ENCODE peak calls at places on chromosome 5, in eight cellular contexts. A is ovary, R is gastrocnemius medialis, O is A549, K is lower leg skin, J is transverse colon, U is adrenal gland, F is body of pancreas. G is an unnamed sample.

GRCh38 chr5:148768801-148769415 is 57.5 kb upstream of the ADRB2 start:
- DNase-seq in O (no peak), F (no peak), A (no peak), R (no peak), U (no peak), J (no peak), K (no peak), G (no peak)

GRCh38 chr5:37543216-37543615 is 164.1 kb downstream of the WDR70 start:
- DNase-seq in J (no peak), K (no peak), F (no peak), A (no peak), U (no peak), O (no peak), R (no peak), G (no peak)

GRCh38 chr5:41649659-41650058 is 139.3 kb upstream of the PLCXD3 start:
- DNase-seq in J (no peak), K (no peak), A (no peak), R (no peak), F (no peak), U (no peak), O (no peak), G (no peak)

GRCh38 chr5:176995122-176995490 is 11.5 kb downstream of the UIMC1 start:
- DNase-seq in J (no peak), A (no peak), R (no peak), F (no peak), U (no peak), O (no peak), K (no peak), G (no peak)

GRCh38 chr5:69049151-69049550 is 44.7 kb upstream of the SLC30A5 start:
- DNase-seq in K (no peak), R (no peak), O (no peak), J (no peak), F (no peak), A (no peak), U (no peak), G (no peak)

GRCh38 chr5:32174011-32174866 is at the start of gene GOLPH3:
- DNase-seq in J (peak), K (peak), A (peak), F (peak), R (peak), O (peak), U (peak), G (no peak)

GRCh38 chr5:175821790-175822211 is 49.6 kb upstream of the CPLX2 start:
- DNase-seq in A (no peak), O (peak), K (no peak), J (no peak), F (no peak), R (no peak), U (no peak), G (no peak)

GRCh38 chr5:95283761-95284511 is 958 bp downstream of the MCTP1 start:
- DNase-seq in U (peak), R (no peak), J (peak), A (no peak), K (no peak), O (peak), F (peak), G (no peak)

GRCh38 chr5:177509991-177510566 is 453 bp upstream of the DOK3 start:
- DNase-seq in O (no peak), U (no peak), K (no peak), A (no peak), F (no peak), J (no peak), R (no peak), G (no peak)

GRCh38 chr5:37918420-37918819 is 78.6 kb upstream of the GDNF start:
- DNase-seq in K (no peak), J (no peak), O (no peak), U (no peak), F (peak), A (peak), R (no peak), G (no peak)

GRCh38 chr5:10793785-10794184 is 32.8 kb upstream of the DAP start:
- DNase-seq in R (no peak), J (no peak), F (no peak), U (no peak), K (no peak), A (no peak), O (no peak), G (no peak)
- TF ChIP-seq CTCF in R (no peak), J (no peak), F (no peak), U (no peak), K (no peak), A (no peak), O (no peak), G (no peak)

GRCh38 chr5:138506370-138507113 is 36.5 kb downstream of the ETF1 start:
- DNase-seq in U (no peak), F (no peak), R (no peak), A (no peak), K (peak), J (no peak), O (no peak), G (no peak)
- TF ChIP-seq POLR2A in U (no peak), F (no peak), R (no peak), A (no peak), K (no peak), J (no peak), O (no peak), G (no peak)

DNA sequence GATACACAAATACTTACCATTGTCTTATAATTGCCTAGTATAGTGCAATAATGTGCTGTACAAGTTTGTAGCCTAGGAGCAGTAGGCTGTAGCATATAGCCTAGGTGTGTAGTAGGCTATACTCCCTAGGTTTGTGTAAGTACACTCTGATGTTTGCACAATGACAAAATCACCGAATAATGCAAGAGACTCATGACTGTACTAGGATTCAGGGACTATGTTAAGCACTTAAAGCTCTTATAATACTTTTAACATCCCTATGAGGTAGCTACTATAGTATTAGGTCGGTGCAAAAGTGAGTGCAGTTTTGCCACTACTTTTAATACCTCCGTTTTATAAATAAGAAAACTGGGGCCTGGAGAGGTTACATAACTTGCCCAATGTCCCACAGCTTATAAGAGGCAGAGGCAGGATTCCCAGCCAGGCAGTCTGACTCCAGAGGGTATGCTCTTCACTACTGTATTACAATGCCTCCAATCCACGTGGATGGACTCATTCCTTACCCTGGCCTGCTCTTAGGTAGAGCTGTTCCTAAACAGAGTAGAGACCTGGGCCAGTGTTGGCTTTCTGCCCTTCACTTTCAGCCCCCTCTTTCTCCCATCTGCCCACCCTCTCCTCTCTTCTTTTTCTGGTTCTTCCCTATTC is 113.9 kb downstream of the CARTPT start:
- DNase-seq in K (no peak), R (no peak), U (no peak), O (no peak), F (no peak), J (no peak), A (no peak), G (no peak)
- TF ChIP-seq CTCF in K (no peak), R (no peak), U (no peak), O (no peak), F (no peak), J (no peak), A (no peak), G (no peak)

GRCh38 chr5:151585970-151586369 is 5.2 kb downstream of the FAT2 start:
- DNase-seq in U (peak), O (no peak), J (no peak), F (no peak), R (peak), K (peak), A (no peak), G (no peak)
- TF ChIP-seq POLR2A in U (no peak), O (no peak), J (no peak), F (no peak), R (no peak), K (no peak), A (no peak), G (no peak)

GRCh38 chr5:27784317-27784716 is 745.9 kb upstream of the CDH9 start:
- DNase-seq in F (no peak), O (no peak), A (no peak), K (no peak), J (no peak), U (no peak), R (no peak), G (no peak)

DNA sequence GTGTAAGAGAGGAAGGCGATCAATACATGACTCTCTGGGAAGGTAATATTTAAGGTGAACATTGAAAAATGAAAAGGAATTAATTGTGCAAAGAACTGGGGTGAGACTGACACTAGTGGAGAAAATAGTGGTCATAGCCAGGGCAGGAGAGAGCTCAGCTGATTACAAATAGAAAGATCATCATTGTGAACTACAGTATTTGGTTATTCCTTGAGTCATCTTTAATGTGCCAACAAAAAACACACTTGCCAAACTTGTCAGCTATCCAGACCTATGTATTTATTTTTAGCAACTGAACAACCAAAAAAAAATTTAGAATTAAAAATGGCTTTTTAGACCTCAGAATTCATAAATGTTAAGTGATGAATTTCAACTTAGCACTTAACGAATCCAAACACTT is 749.8 kb upstream of the CDH9 start:
- DNase-seq in A (no peak), R (no peak), U (no peak), O (no peak), K (no peak), F (no peak), J (no peak), G (no peak)
- TF ChIP-seq CTCF in A (no peak), R (no peak), U (no peak), O (no peak), K (no peak), F (no peak), J (no peak), G (no peak)

GRCh38 chr5:10634056-10634455 is 70.2 kb downstream of the ANKRD33B start:
- DNase-seq in A (no peak), F (no peak), O (no peak), U (no peak), K (no peak), R (no peak), J (no peak), G (no peak)

GRCh38 chr5:10630126-10630525 is 66.3 kb downstream of the ANKRD33B start:
- DNase-seq in U (no peak), J (no peak), F (no peak), K (no peak), O (no peak), A (no peak), R (no peak), G (no peak)

GRCh38 chr5:10633271-10634049 is 69.6 kb downstream of the ANKRD33B start:
- DNase-seq in O (no peak), J (no peak), K (peak), F (no peak), R (no peak), U (no peak), A (no peak), G (no peak)

GRCh38 chr5:10631597-10631996 is 67.7 kb downstream of the ANKRD33B start:
- DNase-seq in J (no peak), U (no peak), R (no peak), O (no peak), K (no peak), A (no peak), F (no peak), G (no peak)

GRCh38 chr5:10632110-10632903 is 68.4 kb downstream of the ANKRD33B start:
- DNase-seq in O (no peak), R (no peak), F (no peak), U (no peak), K (peak), J (peak), A (no peak), G (no peak)
- TF ChIP-seq POLR2A in O (no peak), R (no peak), F (no peak), U (no peak), K (no peak), J (no peak), A (no peak), G (no peak)

GRCh38 chr5:116358911-116359418 is 215.7 kb downstream of the SEMA6A start:
- DNase-seq in K (no peak), U (no peak), A (no peak), R (no peak), J (no peak), O (no peak), F (no peak), G (no peak)

GRCh38 chr5:116360008-116360853 is 214.4 kb downstream of the SEMA6A start:
- DNase-seq in K (no peak), F (no peak), U (no peak), J (peak), O (no peak), A (peak), R (peak), G (no peak)

GRCh38 chr5:116361979-116362577 is 212.5 kb downstream of the SEMA6A start:
- DNase-seq in U (no peak), F (no peak), J (no peak), A (no peak), R (no peak), O (no peak), K (no peak), G (no peak)

GRCh38 chr5:116359575-116359974 is 215.0 kb downstream of the SEMA6A start:
- DNase-seq in J (no peak), R (no peak), K (no peak), A (no peak), U (no peak), O (no peak), F (no peak), G (no peak)

DNA sequence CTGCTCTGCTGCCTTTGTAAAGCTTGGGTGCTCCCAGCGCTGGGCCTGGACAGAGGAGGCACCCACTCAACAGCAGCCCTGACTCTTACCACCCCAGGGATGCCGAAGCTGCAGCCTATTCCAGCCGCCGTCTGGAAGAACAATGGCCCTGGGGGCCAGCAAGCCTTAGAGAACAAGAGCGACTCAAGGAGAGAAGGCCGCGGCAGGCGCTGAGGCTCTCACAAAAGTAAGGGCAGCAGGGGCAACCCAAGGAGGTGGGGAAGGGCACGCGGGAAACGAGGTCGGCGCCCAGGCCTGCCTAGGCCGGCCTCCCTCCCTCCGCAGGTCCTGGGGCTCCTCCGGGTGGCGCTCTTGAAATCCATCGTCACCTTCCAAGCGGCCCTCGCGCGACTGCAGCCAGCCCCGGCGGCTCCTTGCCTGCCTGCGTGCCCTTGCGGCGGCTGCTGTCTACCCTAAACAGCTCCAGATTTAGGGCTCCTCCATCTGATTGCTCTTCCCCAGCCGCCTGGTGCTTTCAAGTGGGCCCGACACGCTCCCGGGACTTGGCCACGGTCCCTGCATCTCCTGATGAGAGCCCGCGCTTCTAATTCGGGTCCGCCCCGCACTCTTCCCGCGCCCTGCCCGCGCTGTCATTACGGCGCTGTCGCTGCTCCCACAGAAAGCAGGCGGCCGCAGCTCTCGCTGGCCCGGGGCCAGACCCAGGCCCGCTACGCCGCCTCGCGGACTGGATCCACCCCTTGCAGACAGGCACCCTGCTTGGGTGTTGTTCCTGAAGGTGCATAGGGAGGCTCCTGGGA is 213.3 kb downstream of the SEMA6A start:
- DNase-seq in A (peak), J (peak), K (no peak), R (no peak), U (peak), O (no peak), F (peak), G (no peak)
- TF ChIP-seq CTCF in A (no peak), J (peak), K (no peak), R (no peak), U (peak), O (no peak), F (peak), G (no peak)

DNA sequence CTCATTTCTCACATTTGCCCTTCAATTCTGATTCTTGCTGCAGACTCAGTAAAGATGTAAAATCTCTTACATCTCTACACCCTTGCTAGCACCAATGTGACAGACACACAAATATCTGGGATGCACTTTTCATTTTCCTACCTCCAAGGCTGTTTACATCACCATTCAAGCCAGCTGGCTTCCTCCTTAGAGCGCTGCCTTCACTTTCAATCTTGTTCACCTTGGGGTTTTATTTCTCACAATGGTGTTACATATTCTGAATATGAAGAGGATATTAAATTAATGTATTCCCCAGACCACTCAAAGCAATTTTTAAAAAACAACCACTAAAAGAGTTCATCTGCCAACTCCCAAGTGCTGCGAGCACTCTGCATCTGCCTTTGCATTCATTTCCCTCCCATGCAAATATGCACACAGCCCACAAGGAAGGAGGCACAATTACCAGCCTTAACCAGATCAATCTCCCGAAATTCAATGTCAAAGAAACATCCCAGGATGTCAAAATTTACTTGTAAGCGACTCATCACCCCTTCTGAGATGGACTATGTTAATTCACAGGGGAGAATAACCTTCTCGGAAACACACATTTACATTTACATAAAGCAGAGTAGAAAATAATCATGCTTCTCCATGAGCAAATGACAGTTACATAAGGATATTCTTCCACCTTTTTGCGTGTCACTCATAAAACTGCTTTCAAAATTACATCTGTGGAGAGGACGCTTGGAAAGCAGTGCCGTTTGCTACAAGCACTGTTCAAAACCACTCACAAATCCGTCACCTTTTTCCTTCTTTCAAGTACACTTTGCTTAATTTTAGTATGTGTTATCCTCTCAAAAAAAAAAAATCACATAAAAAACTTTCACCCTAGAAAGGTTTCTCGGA is 164.1 kb downstream of the ENC1 start:
- DNase-seq in U (no peak), A (no peak), F (no peak), K (no peak), R (no peak), O (no peak), J (no peak), G (no peak)
- TF ChIP-seq POLR2A in U (no peak), A (no peak), F (no peak), K (no peak), R (no peak), O (no peak), J (no peak), G (no peak)

GRCh38 chr5:11075010-11075860 is 314.2 kb upstream of the DAP start:
- DNase-seq in U (no peak), O (no peak), F (no peak), A (no peak), J (no peak), K (no peak), R (no peak), G (no peak)
- TF ChIP-seq CTCF in U (no peak), O (no peak), F (no peak), A (no peak), J (no peak), K (no peak), R (no peak), G (no peak)

GRCh38 chr5:14464661-14465060 is 116.9 kb upstream of the OTULINL start:
- DNase-seq in J (no peak), F (no peak), K (no peak), A (no peak), U (no peak), R (no peak), O (no peak), G (no peak)

GRCh38 chr5:14465086-14465485 is 116.5 kb upstream of the OTULINL start:
- DNase-seq in R (no peak), K (no peak), J (no peak), U (no peak), O (no peak), A (no peak), F (no peak), G (no peak)

GRCh38 chr5:14464101-14464500 is 117.5 kb upstream of the OTULINL start:
- DNase-seq in A (no peak), R (no peak), J (no peak), K (no peak), O (no peak), F (no peak), U (no peak), G (no peak)

GRCh38 chr5:14462681-14463080 is 118.9 kb upstream of the OTULINL start:
- DNase-seq in U (no peak), F (no peak), A (no peak), R (no peak), K (no peak), J (no peak), O (no peak), G (no peak)

DNA sequence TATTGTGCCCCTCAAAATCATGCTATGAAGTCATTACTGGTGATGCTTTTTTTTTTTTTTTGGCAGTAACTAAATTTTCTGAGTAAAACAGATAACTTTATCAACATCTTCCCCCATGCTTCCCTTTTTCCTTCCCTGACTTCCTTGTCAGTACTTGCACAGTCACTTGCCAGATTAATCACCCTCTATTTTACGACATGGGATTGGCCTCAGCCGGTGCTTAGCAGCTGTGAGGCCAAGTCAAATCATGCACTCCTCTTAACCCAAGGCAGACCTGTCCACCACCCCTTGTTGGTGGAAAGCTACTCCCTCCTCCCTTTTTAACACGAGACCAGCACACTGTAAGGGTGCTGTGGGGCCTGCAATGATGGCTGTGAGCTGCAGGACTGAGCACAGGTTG is 118.0 kb upstream of the OTULINL start:
- DNase-seq in K (peak), O (peak), J (peak), F (no peak), R (no peak), A (no peak), U (no peak), G (no peak)
- TF ChIP-seq POLR2A in K (no peak), O (no peak), J (no peak), F (no peak), R (no peak), A (no peak), U (no peak), G (no peak)